ENCODE peak calls at places on chromosomes 1 and 21, in ten cellular contexts. L is HT1080; K is left kidney; H is natural killer cell treated with Interleukin-12 subunit alpha and Interleukin-12 subunit beta and Interleukin-15 and Interleukin-18, amount 100 ng/mL, for 72 hours; Q is posterior cingulate gyrus; C is Calu3; A is lower leg skin; G is PC-9; Y is AG04450; W is HEK293T. Z is an unnamed sample.

GRCh38 chr1:228085287-228085926 is 2.9 kb downstream of the ARF1 start:
- DNase-seq in W (no peak), G (no peak), Q (no peak), H (no peak), Y (peak), L (peak), C (no peak), A (no peak), K (no peak), Z (peak)

GRCh38 chr1:201881617-201882016 is 7.1 kb upstream of the SHISA4 start:
- DNase-seq in Y (no peak), Q (no peak), G (no peak), A (no peak), C (no peak), W (no peak), L (no peak), H (no peak), K (no peak), Z (no peak)

GRCh38 chr1:38724160-38725131 is 135.1 kb downstream of the RRAGC start:
- DNase-seq in W (peak), Q (no peak), A (peak), H (no peak), G (no peak), K (peak), C (no peak), L (no peak), Y (no peak), Z (no peak)

GRCh38 chr1:183238071-183238470 is 52.0 kb downstream of the LAMC2 start:
- DNase-seq in W (no peak), K (no peak), L (peak), Y (no peak), C (no peak), G (no peak), H (no peak), Q (no peak), A (no peak), Z (peak)

GRCh38 chr1:25053576-25054075 is 123.5 kb upstream of the RUNX3 start:
- DNase-seq in Y (no peak), H (no peak), L (no peak), G (no peak), A (no peak), K (no peak), C (no peak), W (no peak), Q (peak), Z (no peak)

GRCh38 chr1:173048629-173049326 is 2.0 kb downstream of the TNFSF18 start:
- DNase-seq in L (peak), A (no peak), H (no peak), W (no peak), Q (no peak), C (no peak), G (no peak), Y (no peak), K (no peak), Z (no peak)

GRCh38 chr1:21280482-21280881 is 9.8 kb downstream of the ECE1 start:
- DNase-seq in C (no peak), L (no peak), Q (no peak), H (no peak), G (no peak), Y (no peak), A (no peak), K (no peak), W (no peak), Z (no peak)

GRCh38 chr1:174998569-174999215 is 1.1 kb upstream of the CACYBP start:
- DNase-seq in H (no peak), W (peak), K (peak), Y (no peak), Q (no peak), A (no peak), C (peak), G (peak), L (peak), Z (no peak)

GRCh38 chr1:200669314-200670214 is at the start of gene DDX59:
- DNase-seq in G (peak), L (peak), C (peak), K (peak), A (peak), W (peak), Y (peak), Q (peak), H (peak), Z (peak)

GRCh38 chr1:151499355-151499754 is 11.8 kb upstream of the CGN start:
- DNase-seq in L (no peak), K (no peak), Y (no peak), G (no peak), C (no peak), W (no peak), H (no peak), A (no peak), Q (no peak), Z (no peak)

GRCh38 chr1:228902781-228903572 is 167.7 kb downstream of the RHOU start:
- DNase-seq in A (peak), Y (peak), H (peak), Q (peak), C (peak), L (peak), W (no peak), G (peak), K (peak), Z (peak)

GRCh38 chr1:111635324-111636009 is 15.9 kb downstream of the RAP1A start:
- DNase-seq in Y (no peak), A (no peak), W (no peak), Q (no peak), L (no peak), G (no peak), K (no peak), C (no peak), H (no peak), Z (no peak)

GRCh38 chr1:168719306-168720111 is 9.5 kb downstream of the DPT start:
- DNase-seq in Y (no peak), K (peak), H (no peak), L (peak), A (no peak), C (peak), W (no peak), Q (no peak), G (peak), Z (no peak)

GRCh38 chr1:35298464-35298863 is 30.0 kb downstream of the ZMYM4 start:
- DNase-seq in K (peak), L (peak), W (peak), H (no peak), A (no peak), Y (no peak), Q (no peak), G (no peak), C (peak), Z (no peak)

GRCh38 chr21:45140346-45140940 is 66.1 kb downstream of the ADARB1 start:
- DNase-seq in H (no peak), W (peak), A (no peak), Q (peak), C (peak), L (peak), Y (peak), K (peak), G (peak), Z (peak)

GRCh38 chr1:19421365-19421764 is 64.0 kb downstream of the CAPZB start:
- DNase-seq in C (no peak), A (no peak), G (no peak), Q (no peak), W (no peak), L (no peak), H (no peak), K (no peak), Y (no peak), Z (no peak)

GRCh38 chr1:173210716-173211231 is 3.6 kb upstream of the TNFSF4 start:
- DNase-seq in C (no peak), Q (no peak), G (no peak), A (no peak), Y (no peak), L (no peak), K (no peak), W (no peak), H (no peak), Z (no peak)

GRCh38 chr21:39900491-39900890 is 33.3 kb downstream of the PCP4 start:
- DNase-seq in H (no peak), Y (no peak), L (no peak), Q (no peak), K (no peak), A (peak), G (no peak), W (no peak), C (no peak), Z (no peak)

GRCh38 chr21:44618909-44619308 is 7.0 kb downstream of the KRTAP10-8 start:
- DNase-seq in C (no peak), A (no peak), W (no peak), G (no peak), Y (no peak), K (no peak), L (no peak), H (peak), Q (no peak), Z (no peak)

GRCh38 chr1:189775343-189775742 is 702.3 kb downstream of the BRINP3 start:
- DNase-seq in A (no peak), Y (peak), Q (no peak), W (no peak), C (no peak), L (peak), H (no peak), K (no peak), G (no peak), Z (peak)

GRCh38 chr1:7912743-7913557 is 27.7 kb downstream of the TNFRSF9 start:
- DNase-seq in L (no peak), Q (no peak), W (no peak), Y (no peak), C (no peak), H (no peak), A (no peak), K (no peak), G (peak), Z (no peak)

GRCh38 chr1:219518168-219518905 is 94.6 kb downstream of the ZC3H11B start:
- DNase-seq in Y (no peak), H (no peak), W (no peak), A (no peak), G (peak), L (peak), K (no peak), Q (no peak), C (peak), Z (peak)

GRCh38 chr1:26597629-26598039 is 68.1 kb downstream of the RPS6KA1 start:
- DNase-seq in G (no peak), W (peak), Y (no peak), Q (no peak), H (no peak), L (peak), C (peak), A (no peak), K (peak), Z (no peak)

GRCh38 chr1:30697977-30698376 is 25.4 kb downstream of the MATN1 start:
- DNase-seq in Q (no peak), W (no peak), H (no peak), A (peak), C (no peak), G (no peak), Y (no peak), L (peak), K (no peak), Z (no peak)

GRCh38 chr1:26320896-26321295 is 3.1 kb downstream of the CD52 start:
- DNase-seq in L (no peak), A (no peak), H (no peak), W (no peak), Y (no peak), K (no peak), C (no peak), Q (no peak), G (no peak), Z (no peak)

GRCh38 chr1:111833334-111833733 is 77.6 kb downstream of the DDX20 start:
- DNase-seq in L (no peak), K (peak), A (no peak), C (no peak), H (no peak), Y (no peak), Q (no peak), W (no peak), G (no peak), Z (no peak)

GRCh38 chr1:165069829-165070228 is 286.7 kb downstream of the LMX1A start:
- DNase-seq in C (no peak), A (no peak), H (no peak), K (no peak), Y (no peak), L (no peak), Q (no peak), G (no peak), W (no peak), Z (no peak)

GRCh38 chr1:234605983-234606730 is 3.8 kb downstream of the IRF2BP2 start:
- DNase-seq in Q (no peak), Y (no peak), W (no peak), K (peak), H (no peak), C (peak), L (peak), A (peak), G (peak), Z (no peak)

Z was measured in skeletal muscle cell.